ENCODE peak calls at places on chromosomes 12 and 14, in six cellular contexts. One of them, this sample, is unnamed.

GRCh38 chr12:53048033-53048779 is 1.7 kb upstream of the TNS2 start:
- DNase-seq in nephron progenitor cell: no peak
- DNase-seq in NCI-H1048: no peak
- DNase-seq in astrocyte of the spinal cord: no peak
- DNase-seq in KBM-7: no peak
- DNase-seq in stimulated activated CD4-positive, alpha-beta T cell treated with anti-CD3 and anti-CD28 coated beads, Interleukin-15, amount 100 ng/mL, for 1 hour: no peak
- DNase-seq in this sample: no peak

GRCh38 chr12:80353254-80353653 is 90.8 kb upstream of the PTPRQ start:
- DNase-seq in nephron progenitor cell: no peak
- DNase-seq in NCI-H1048: no peak
- DNase-seq in astrocyte of the spinal cord: peak
- DNase-seq in KBM-7: no peak
- DNase-seq in stimulated activated CD4-positive, alpha-beta T cell treated with anti-CD3 and anti-CD28 coated beads, Interleukin-15, amount 100 ng/mL, for 1 hour: no peak
- DNase-seq in this sample: peak

GRCh38 chr12:71041481-71041880 is 116.3 kb downstream of the TSPAN8 start:
- DNase-seq in nephron progenitor cell: no peak
- DNase-seq in NCI-H1048: no peak
- DNase-seq in astrocyte of the spinal cord: no peak
- DNase-seq in KBM-7: no peak
- DNase-seq in stimulated activated CD4-positive, alpha-beta T cell treated with anti-CD3 and anti-CD28 coated beads, Interleukin-15, amount 100 ng/mL, for 1 hour: no peak
- DNase-seq in this sample: no peak

GRCh38 chr12:109923481-109924245 is 23.6 kb downstream of the TCHP start:
- DNase-seq in nephron progenitor cell: no peak
- DNase-seq in NCI-H1048: no peak
- DNase-seq in astrocyte of the spinal cord: no peak
- DNase-seq in KBM-7: no peak
- DNase-seq in stimulated activated CD4-positive, alpha-beta T cell treated with anti-CD3 and anti-CD28 coated beads, Interleukin-15, amount 100 ng/mL, for 1 hour: no peak
- DNase-seq in this sample: no peak

GRCh38 chr12:48882325-48882687 is 16.6 kb upstream of the RND1 start:
- DNase-seq in nephron progenitor cell: peak
- DNase-seq in NCI-H1048: no peak
- DNase-seq in astrocyte of the spinal cord: peak
- DNase-seq in KBM-7: peak
- DNase-seq in stimulated activated CD4-positive, alpha-beta T cell treated with anti-CD3 and anti-CD28 coated beads, Interleukin-15, amount 100 ng/mL, for 1 hour: no peak
- DNase-seq in this sample: no peak

GRCh38 chr12:89775336-89776005 is 66.8 kb upstream of the ATP2B1 start:
- DNase-seq in nephron progenitor cell: no peak
- DNase-seq in NCI-H1048: no peak
- DNase-seq in astrocyte of the spinal cord: no peak
- DNase-seq in KBM-7: no peak
- DNase-seq in stimulated activated CD4-positive, alpha-beta T cell treated with anti-CD3 and anti-CD28 coated beads, Interleukin-15, amount 100 ng/mL, for 1 hour: no peak
- DNase-seq in this sample: no peak

GRCh38 chr12:131103614-131104463 is 150.1 kb downstream of the ADGRD1 start:
- DNase-seq in nephron progenitor cell: no peak
- DNase-seq in NCI-H1048: no peak
- DNase-seq in astrocyte of the spinal cord: no peak
- DNase-seq in KBM-7: no peak
- DNase-seq in stimulated activated CD4-positive, alpha-beta T cell treated with anti-CD3 and anti-CD28 coated beads, Interleukin-15, amount 100 ng/mL, for 1 hour: no peak
- DNase-seq in this sample: no peak

GRCh38 chr14:92503756-92504491 is 9.7 kb upstream of the RIN3 start:
- DNase-seq in nephron progenitor cell: no peak
- DNase-seq in NCI-H1048: no peak
- DNase-seq in astrocyte of the spinal cord: peak
- DNase-seq in KBM-7: no peak
- DNase-seq in stimulated activated CD4-positive, alpha-beta T cell treated with anti-CD3 and anti-CD28 coated beads, Interleukin-15, amount 100 ng/mL, for 1 hour: no peak
- DNase-seq in this sample: no peak

GRCh38 chr12:6778212-6778570 is 5.9 kb downstream of the LAG3 start:
- DNase-seq in nephron progenitor cell: peak
- DNase-seq in NCI-H1048: no peak
- DNase-seq in astrocyte of the spinal cord: no peak
- DNase-seq in KBM-7: no peak
- DNase-seq in stimulated activated CD4-positive, alpha-beta T cell treated with anti-CD3 and anti-CD28 coated beads, Interleukin-15, amount 100 ng/mL, for 1 hour: no peak
- DNase-seq in this sample: no peak

GRCh38 chr14:72801381-72801812 is 92.5 kb downstream of the DPF3 start:
- DNase-seq in nephron progenitor cell: no peak
- DNase-seq in NCI-H1048: no peak
- DNase-seq in astrocyte of the spinal cord: peak
- DNase-seq in KBM-7: no peak
- DNase-seq in stimulated activated CD4-positive, alpha-beta T cell treated with anti-CD3 and anti-CD28 coated beads, Interleukin-15, amount 100 ng/mL, for 1 hour: no peak
- DNase-seq in this sample: peak

GRCh38 chr14:55512421-55512820 is 67.6 kb upstream of the KTN1 start:
- DNase-seq in nephron progenitor cell: no peak
- DNase-seq in NCI-H1048: no peak
- DNase-seq in astrocyte of the spinal cord: peak
- DNase-seq in KBM-7: no peak
- DNase-seq in stimulated activated CD4-positive, alpha-beta T cell treated with anti-CD3 and anti-CD28 coated beads, Interleukin-15, amount 100 ng/mL, for 1 hour: no peak
- DNase-seq in this sample: peak

GRCh38 chr14:53715390-53715730 is 241.3 kb downstream of the BMP4 start:
- DNase-seq in nephron progenitor cell: no peak
- DNase-seq in NCI-H1048: no peak
- DNase-seq in astrocyte of the spinal cord: peak
- DNase-seq in KBM-7: no peak
- DNase-seq in stimulated activated CD4-positive, alpha-beta T cell treated with anti-CD3 and anti-CD28 coated beads, Interleukin-15, amount 100 ng/mL, for 1 hour: no peak
- DNase-seq in this sample: peak

GRCh38 chr14:34043627-34044372 is 92.9 kb upstream of the EGLN3 start:
- DNase-seq in nephron progenitor cell: no peak
- DNase-seq in NCI-H1048: no peak
- DNase-seq in astrocyte of the spinal cord: no peak
- DNase-seq in KBM-7: peak
- DNase-seq in stimulated activated CD4-positive, alpha-beta T cell treated with anti-CD3 and anti-CD28 coated beads, Interleukin-15, amount 100 ng/mL, for 1 hour: peak
- DNase-seq in this sample: no peak

GRCh38 chr14:44791730-44792129 is 170.0 kb downstream of the KLHL28 start:
- DNase-seq in nephron progenitor cell: no peak
- DNase-seq in NCI-H1048: no peak
- DNase-seq in astrocyte of the spinal cord: no peak
- DNase-seq in KBM-7: no peak
- DNase-seq in stimulated activated CD4-positive, alpha-beta T cell treated with anti-CD3 and anti-CD28 coated beads, Interleukin-15, amount 100 ng/mL, for 1 hour: no peak
- DNase-seq in this sample: no peak

GRCh38 chr14:66974397-66975025 is 214.7 kb upstream of the GARIN2 start:
- DNase-seq in nephron progenitor cell: no peak
- DNase-seq in NCI-H1048: no peak
- DNase-seq in astrocyte of the spinal cord: peak
- DNase-seq in KBM-7: no peak
- DNase-seq in stimulated activated CD4-positive, alpha-beta T cell treated with anti-CD3 and anti-CD28 coated beads, Interleukin-15, amount 100 ng/mL, for 1 hour: no peak
- DNase-seq in this sample: peak

GRCh38 chr14:58738189-58738836 is 100.6 kb downstream of the DACT1 start:
- DNase-seq in nephron progenitor cell: no peak
- DNase-seq in NCI-H1048: no peak
- DNase-seq in astrocyte of the spinal cord: peak
- DNase-seq in KBM-7: no peak
- DNase-seq in stimulated activated CD4-positive, alpha-beta T cell treated with anti-CD3 and anti-CD28 coated beads, Interleukin-15, amount 100 ng/mL, for 1 hour: no peak
- DNase-seq in this sample: peak

This sample was measured in astrocyte of the cerebellum.